ENCODE peak calls at places on chromosomes 5 and 9, in five cellular contexts. One of them, this sample, is unnamed.

GRCh38 chr5:150155258-150156032 is at the start of gene PDGFRB:
- DNase-seq in stomach: peak
- DNase-seq in transverse colon: peak
- DNase-seq in heart left ventricle: peak
- DNase-seq in K562: peak
- DNase-seq in this sample: peak

GRCh38 chr5:95817430-95817829 is 5.1 kb downstream of the GLRX start:
- DNase-seq in stomach: no peak
- DNase-seq in transverse colon: peak
- DNase-seq in heart left ventricle: no peak
- DNase-seq in K562: no peak
- DNase-seq in this sample: no peak

GRCh38 chr9:37575921-37576721 is at the start of gene FBXO10:
- DNase-seq in stomach: peak
- DNase-seq in transverse colon: peak
- DNase-seq in heart left ventricle: peak
- DNase-seq in K562: peak
- DNase-seq in this sample: peak

GRCh38 chr9:112249277-112249676 is 74.2 kb upstream of the SUSD1 start:
- DNase-seq in stomach: no peak
- DNase-seq in transverse colon: no peak
- DNase-seq in heart left ventricle: no peak
- DNase-seq in K562: no peak
- DNase-seq in this sample: no peak

GRCh38 chr9:749712-750111 is 91.8 kb upstream of the DMRT1 start:
- DNase-seq in stomach: no peak
- DNase-seq in transverse colon: peak
- DNase-seq in heart left ventricle: no peak
- DNase-seq in K562: no peak
- DNase-seq in this sample: no peak

GRCh38 chr5:87263498-87263897 is 4.2 kb upstream of the RASA1 start:
- DNase-seq in stomach: no peak
- DNase-seq in transverse colon: no peak
- DNase-seq in heart left ventricle: no peak
- DNase-seq in K562: no peak
- DNase-seq in this sample: no peak

GRCh38 chr9:3708751-3709150 is 182.9 kb upstream of the RFX3 start:
- DNase-seq in stomach: no peak
- DNase-seq in transverse colon: no peak
- DNase-seq in heart left ventricle: no peak
- DNase-seq in K562: no peak
- DNase-seq in this sample: no peak

GRCh38 chr9:114091711-114092110 is 7.4 kb downstream of the KIF12 start:
- DNase-seq in stomach: no peak
- DNase-seq in transverse colon: no peak
- DNase-seq in heart left ventricle: no peak
- DNase-seq in K562: no peak
- DNase-seq in this sample: no peak

GRCh38 chr9:37909326-37909725 is 5.4 kb upstream of the SLC25A51 start:
- DNase-seq in stomach: no peak
- DNase-seq in transverse colon: no peak
- DNase-seq in heart left ventricle: no peak
- DNase-seq in K562: no peak
- DNase-seq in this sample: no peak

GRCh38 chr9:9552665-9553064 is 1060.1 kb downstream of the PTPRD start:
- DNase-seq in stomach: no peak
- DNase-seq in transverse colon: no peak
- DNase-seq in heart left ventricle: no peak
- DNase-seq in K562: no peak
- DNase-seq in this sample: no peak

GRCh38 chr5:103774736-103775135 is 212.1 kb upstream of the NUDT12 start:
- DNase-seq in stomach: no peak
- DNase-seq in transverse colon: no peak
- DNase-seq in heart left ventricle: no peak
- DNase-seq in K562: no peak
- DNase-seq in this sample: no peak

GRCh38 chr5:76256116-76256889 is 146.8 kb upstream of the IQGAP2 start:
- DNase-seq in stomach: peak
- DNase-seq in transverse colon: peak
- DNase-seq in heart left ventricle: peak
- DNase-seq in K562: peak
- DNase-seq in this sample: peak
- TF ChIP-seq POLR2A in stomach: no peak
- TF ChIP-seq POLR2A in transverse colon: no peak
- TF ChIP-seq POLR2A in heart left ventricle: no peak
- TF ChIP-seq POLR2A in K562: no peak
- TF ChIP-seq POLR2A in this sample: no peak

GRCh38 chr5:60960591-60960990 is 15.6 kb downstream of the NDUFAF2 start:
- DNase-seq in stomach: no peak
- DNase-seq in transverse colon: no peak
- DNase-seq in heart left ventricle: no peak
- DNase-seq in K562: peak
- DNase-seq in this sample: no peak
- TF ChIP-seq CTCF in stomach: no peak
- TF ChIP-seq CTCF in transverse colon: peak
- TF ChIP-seq CTCF in heart left ventricle: no peak
- TF ChIP-seq CTCF in K562: peak
- TF ChIP-seq CTCF in this sample: no peak

GRCh38 chr5:33794550-33795300 is 97.1 kb downstream of the ADAMTS12 start:
- DNase-seq in stomach: no peak
- DNase-seq in transverse colon: no peak
- DNase-seq in heart left ventricle: no peak
- DNase-seq in K562: no peak
- DNase-seq in this sample: no peak
- H3K27ac ChIP-seq in stomach: no peak
- H3K27ac ChIP-seq in transverse colon: no peak
- H3K27ac ChIP-seq in heart left ventricle: no peak
- H3K27ac ChIP-seq in K562: no peak
- H3K27ac ChIP-seq in this sample: no peak

GRCh38 chr9:128243486-128244415 is 32.1 kb downstream of the GOLGA2 start:
- DNase-seq in stomach: no peak
- DNase-seq in transverse colon: no peak
- DNase-seq in heart left ventricle: peak
- DNase-seq in K562: peak
- DNase-seq in this sample: no peak

GRCh38 chr9:128244443-128245226 is 31.2 kb downstream of the GOLGA2 start:
- DNase-seq in stomach: peak
- DNase-seq in transverse colon: peak
- DNase-seq in heart left ventricle: peak
- DNase-seq in K562: peak
- DNase-seq in this sample: no peak

GRCh38 chr9:128247191-128247803 is 28.5 kb downstream of the GOLGA2 start:
- DNase-seq in stomach: no peak
- DNase-seq in transverse colon: no peak
- DNase-seq in heart left ventricle: no peak
- DNase-seq in K562: no peak
- DNase-seq in this sample: no peak

GRCh38 chr9:128246471-128246870 is 29.3 kb downstream of the GOLGA2 start:
- DNase-seq in stomach: no peak
- DNase-seq in transverse colon: no peak
- DNase-seq in heart left ventricle: no peak
- DNase-seq in K562: no peak
- DNase-seq in this sample: no peak

DNA sequence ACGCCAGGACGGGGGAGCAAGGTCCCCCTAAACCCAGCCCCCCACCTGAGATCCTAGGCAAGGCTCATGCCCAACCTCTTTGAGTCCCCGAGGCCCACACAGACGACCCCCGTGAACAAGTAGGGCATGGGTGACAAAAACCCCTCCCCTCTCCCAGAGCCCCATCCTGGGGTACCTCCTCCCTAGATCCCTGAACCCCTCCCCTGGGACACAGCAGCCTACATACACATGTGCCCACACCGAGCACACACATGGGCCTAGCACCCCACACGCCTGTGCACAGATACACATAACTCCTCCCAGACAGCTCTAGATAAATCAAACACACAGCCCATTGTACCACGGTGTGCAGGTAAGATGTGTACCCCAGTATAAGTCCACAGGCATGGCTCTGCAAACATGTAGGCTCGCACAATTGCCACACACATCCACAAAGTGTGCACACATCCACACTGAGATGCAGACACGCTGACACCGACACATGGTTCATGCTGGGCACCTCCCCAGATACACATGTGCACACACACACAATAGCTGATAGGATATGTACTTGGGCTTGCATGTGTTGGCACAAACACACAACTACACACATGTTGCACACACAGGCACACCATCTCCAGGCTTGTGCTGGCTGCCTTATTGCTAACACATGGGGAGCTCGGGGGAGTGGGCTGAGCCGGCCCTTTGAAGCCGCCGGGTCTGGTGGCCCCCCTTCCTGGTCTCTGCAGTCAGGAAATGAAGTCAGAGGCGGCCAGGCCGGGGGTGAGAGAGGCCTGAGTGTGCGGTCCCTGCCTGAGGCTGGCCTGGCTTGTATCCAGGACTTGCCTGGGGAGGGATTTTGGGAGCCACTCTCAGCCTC is 30.3 kb downstream of the GOLGA2 start:
- DNase-seq in stomach: no peak
- DNase-seq in transverse colon: no peak
- DNase-seq in heart left ventricle: peak
- DNase-seq in K562: peak
- DNase-seq in this sample: no peak
- TF ChIP-seq POLR2A in stomach: no peak
- TF ChIP-seq POLR2A in transverse colon: no peak
- TF ChIP-seq POLR2A in heart left ventricle: no peak
- TF ChIP-seq POLR2A in K562: no peak
- TF ChIP-seq POLR2A in this sample: no peak

GRCh38 chr9:32705059-32705458 is 69.6 kb upstream of the TAF1L start:
- DNase-seq in stomach: no peak
- DNase-seq in transverse colon: no peak
- DNase-seq in heart left ventricle: no peak
- DNase-seq in K562: no peak
- DNase-seq in this sample: no peak
- TF ChIP-seq CTCF in stomach: no peak
- TF ChIP-seq CTCF in transverse colon: no peak
- TF ChIP-seq CTCF in heart left ventricle: no peak
- TF ChIP-seq CTCF in K562: no peak
- TF ChIP-seq CTCF in this sample: no peak

GRCh38 chr5:93192107-93192506 is 388.9 kb downstream of the NR2F1-AS1 start:
- DNase-seq in stomach: no peak
- DNase-seq in transverse colon: no peak
- DNase-seq in heart left ventricle: no peak
- DNase-seq in K562: no peak
- DNase-seq in this sample: no peak

GRCh38 chr5:93188876-93189485 is 392.0 kb downstream of the NR2F1-AS1 start:
- DNase-seq in stomach: no peak
- DNase-seq in transverse colon: no peak
- DNase-seq in heart left ventricle: no peak
- DNase-seq in K562: no peak
- DNase-seq in this sample: no peak

GRCh38 chr5:93191016-93191415 is 390.0 kb downstream of the NR2F1-AS1 start:
- DNase-seq in stomach: no peak
- DNase-seq in transverse colon: no peak
- DNase-seq in heart left ventricle: no peak
- DNase-seq in K562: no peak
- DNase-seq in this sample: no peak

GRCh38 chr5:93191426-93191825 is 389.6 kb downstream of the NR2F1-AS1 start:
- DNase-seq in stomach: no peak
- DNase-seq in transverse colon: no peak
- DNase-seq in heart left ventricle: no peak
- DNase-seq in K562: no peak
- DNase-seq in this sample: no peak

GRCh38 chr5:93189707-93190120 is 391.3 kb downstream of the NR2F1-AS1 start:
- DNase-seq in stomach: no peak
- DNase-seq in transverse colon: no peak
- DNase-seq in heart left ventricle: no peak
- DNase-seq in K562: no peak
- DNase-seq in this sample: no peak
- H3K27ac ChIP-seq in stomach: no peak
- H3K27ac ChIP-seq in transverse colon: no peak
- H3K27ac ChIP-seq in heart left ventricle: no peak
- H3K27ac ChIP-seq in K562: no peak
- H3K27ac ChIP-seq in this sample: no peak

GRCh38 chr5:134577796-134578577 is 52.5 kb downstream of the JADE2 start:
- DNase-seq in stomach: peak
- DNase-seq in transverse colon: peak
- DNase-seq in heart left ventricle: peak
- DNase-seq in K562: peak
- DNase-seq in this sample: peak
- TF ChIP-seq POLR2A in stomach: no peak
- TF ChIP-seq POLR2A in transverse colon: no peak
- TF ChIP-seq POLR2A in heart left ventricle: no peak
- TF ChIP-seq POLR2A in K562: no peak
- TF ChIP-seq POLR2A in this sample: no peak

DNA sequence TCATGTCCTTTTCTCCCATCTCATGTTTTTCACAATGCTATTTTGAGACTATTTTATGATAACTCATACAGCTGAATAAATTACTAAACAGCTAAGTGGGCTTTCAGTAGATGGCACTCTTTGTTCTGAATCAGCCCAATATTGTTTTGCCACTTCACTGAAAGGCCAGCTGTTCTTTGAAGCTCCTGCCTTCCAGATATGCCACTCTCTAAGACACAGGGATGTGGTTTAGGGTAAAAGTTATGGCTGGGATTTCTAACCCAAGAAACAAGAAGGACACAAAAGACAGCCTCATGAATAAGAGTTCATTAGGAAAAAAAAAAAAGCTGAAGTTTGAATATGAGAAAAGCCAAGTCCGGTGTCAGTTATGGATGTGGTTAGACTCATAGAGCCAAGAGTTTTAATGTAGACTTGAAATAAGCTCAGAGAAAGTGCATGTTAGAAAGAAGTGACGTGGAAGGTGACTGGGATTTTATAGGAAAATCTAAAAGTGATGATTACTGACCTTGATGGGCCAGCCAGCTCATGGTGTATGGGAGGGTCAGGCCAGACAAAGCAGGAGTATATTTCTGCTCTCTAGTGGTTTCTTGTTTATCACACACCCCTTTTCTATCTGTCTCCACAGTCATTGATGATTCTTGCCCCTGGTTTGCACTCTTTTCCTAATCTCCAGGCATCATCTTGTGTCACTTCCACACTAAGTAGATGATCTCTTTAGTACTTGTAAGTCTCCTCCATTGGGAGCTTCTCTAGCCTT is 488.5 kb downstream of the NR2F1-AS1 start:
- DNase-seq in stomach: no peak
- DNase-seq in transverse colon: no peak
- DNase-seq in heart left ventricle: no peak
- DNase-seq in K562: no peak
- DNase-seq in this sample: no peak
- TF ChIP-seq CTCF in stomach: no peak
- TF ChIP-seq CTCF in transverse colon: no peak
- TF ChIP-seq CTCF in heart left ventricle: no peak
- TF ChIP-seq CTCF in K562: no peak
- TF ChIP-seq CTCF in this sample: no peak

This sample was measured in prostate gland.